ENCODE peak calls at places on chromosomes 16 and 17, in eight cellular contexts. One of them, this sample, is unnamed.

GRCh38 chr17:28533091-28533670 is 19.2 kb downstream of the UNC119 start:
- DNase-seq in endothelial cell of umbilical vein: no peak
- DNase-seq in fibroblast of mammary gland: no peak
- DNase-seq in HCT116: no peak
- DNase-seq in mesendoderm: no peak
- DNase-seq in uterus: no peak
- DNase-seq in ascending aorta: no peak
- DNase-seq in SK-N-SH: no peak
- DNase-seq in this sample: no peak

GRCh38 chr17:35889818-35890773 is 9.9 kb upstream of the CCL5 start:
- DNase-seq in endothelial cell of umbilical vein: peak
- DNase-seq in fibroblast of mammary gland: peak
- DNase-seq in HCT116: no peak
- DNase-seq in mesendoderm: no peak
- DNase-seq in uterus: no peak
- DNase-seq in ascending aorta: no peak
- DNase-seq in SK-N-SH: peak
- DNase-seq in this sample: peak

GRCh38 chr17:230371-230770 is 48.9 kb upstream of the DOC2B start:
- DNase-seq in endothelial cell of umbilical vein: no peak
- DNase-seq in fibroblast of mammary gland: no peak
- DNase-seq in HCT116: no peak
- DNase-seq in mesendoderm: no peak
- DNase-seq in uterus: no peak
- DNase-seq in ascending aorta: no peak
- DNase-seq in SK-N-SH: no peak
- DNase-seq in this sample: no peak

GRCh38 chr17:50660042-50660886 is 25.6 kb downstream of the ABCC3 start:
- DNase-seq in endothelial cell of umbilical vein: peak
- DNase-seq in fibroblast of mammary gland: peak
- DNase-seq in HCT116: no peak
- DNase-seq in mesendoderm: no peak
- DNase-seq in uterus: no peak
- DNase-seq in ascending aorta: no peak
- DNase-seq in SK-N-SH: peak
- DNase-seq in this sample: no peak

GRCh38 chr17:159609-160008 is 21.8 kb downstream of the DOC2B start:
- DNase-seq in endothelial cell of umbilical vein: no peak
- DNase-seq in fibroblast of mammary gland: no peak
- DNase-seq in HCT116: no peak
- DNase-seq in mesendoderm: no peak
- DNase-seq in uterus: no peak
- DNase-seq in ascending aorta: no peak
- DNase-seq in SK-N-SH: no peak
- DNase-seq in this sample: no peak

GRCh38 chr17:31398381-31399275 is 7.2 kb downstream of the RAB11FIP4 start:
- DNase-seq in endothelial cell of umbilical vein: no peak
- DNase-seq in fibroblast of mammary gland: no peak
- DNase-seq in HCT116: no peak
- DNase-seq in mesendoderm: no peak
- DNase-seq in uterus: no peak
- DNase-seq in ascending aorta: no peak
- DNase-seq in SK-N-SH: no peak
- DNase-seq in this sample: no peak

GRCh38 chr17:38533706-38534497 is 71.8 kb downstream of the SRCIN1 start:
- DNase-seq in endothelial cell of umbilical vein: no peak
- DNase-seq in fibroblast of mammary gland: no peak
- DNase-seq in HCT116: no peak
- DNase-seq in mesendoderm: peak
- DNase-seq in uterus: no peak
- DNase-seq in ascending aorta: no peak
- DNase-seq in SK-N-SH: no peak
- DNase-seq in this sample: no peak

GRCh38 chr17:73232587-73233373 is 28.9 kb downstream of the CPSF4L start:
- DNase-seq in endothelial cell of umbilical vein: peak
- DNase-seq in fibroblast of mammary gland: no peak
- DNase-seq in HCT116: no peak
- DNase-seq in mesendoderm: peak
- DNase-seq in uterus: no peak
- DNase-seq in ascending aorta: no peak
- DNase-seq in SK-N-SH: no peak
- DNase-seq in this sample: peak

GRCh38 chr16:51994597-51994996 is 552.3 kb downstream of the TOX3 start:
- DNase-seq in endothelial cell of umbilical vein: no peak
- DNase-seq in fibroblast of mammary gland: peak
- DNase-seq in HCT116: no peak
- DNase-seq in mesendoderm: no peak
- DNase-seq in uterus: no peak
- DNase-seq in ascending aorta: no peak
- DNase-seq in SK-N-SH: no peak
- DNase-seq in this sample: no peak

GRCh38 chr17:42667088-42667951 is 8.2 kb downstream of the TUBG2 start:
- DNase-seq in endothelial cell of umbilical vein: peak
- DNase-seq in fibroblast of mammary gland: peak
- DNase-seq in HCT116: peak
- DNase-seq in mesendoderm: no peak
- DNase-seq in uterus: peak
- DNase-seq in ascending aorta: no peak
- DNase-seq in SK-N-SH: peak
- DNase-seq in this sample: peak

GRCh38 chr16:57167951-57168350 is 17.9 kb downstream of the PSME3IP1 start:
- DNase-seq in endothelial cell of umbilical vein: peak
- DNase-seq in fibroblast of mammary gland: peak
- DNase-seq in HCT116: peak
- DNase-seq in mesendoderm: peak
- DNase-seq in uterus: no peak
- DNase-seq in ascending aorta: no peak
- DNase-seq in SK-N-SH: peak
- DNase-seq in this sample: peak

GRCh38 chr16:19883296-19883951 is 1.2 kb downstream of the GPRC5B start:
- DNase-seq in endothelial cell of umbilical vein: peak
- DNase-seq in fibroblast of mammary gland: no peak
- DNase-seq in HCT116: no peak
- DNase-seq in mesendoderm: peak
- DNase-seq in uterus: peak
- DNase-seq in ascending aorta: no peak
- DNase-seq in SK-N-SH: peak
- DNase-seq in this sample: peak

GRCh38 chr17:29195465-29196081 is 15.4 kb upstream of the MYO18A start:
- DNase-seq in endothelial cell of umbilical vein: no peak
- DNase-seq in fibroblast of mammary gland: no peak
- DNase-seq in HCT116: no peak
- DNase-seq in mesendoderm: no peak
- DNase-seq in uterus: no peak
- DNase-seq in ascending aorta: no peak
- DNase-seq in SK-N-SH: no peak
- DNase-seq in this sample: peak

GRCh38 chr16:85615014-85615851 is 2.1 kb downstream of the GSE1 start:
- DNase-seq in endothelial cell of umbilical vein: no peak
- DNase-seq in fibroblast of mammary gland: no peak
- DNase-seq in HCT116: peak
- DNase-seq in mesendoderm: peak
- DNase-seq in uterus: no peak
- DNase-seq in ascending aorta: no peak
- DNase-seq in SK-N-SH: no peak
- DNase-seq in this sample: no peak

GRCh38 chr16:54694651-54695050 is 236.0 kb upstream of the IRX5 start:
- DNase-seq in endothelial cell of umbilical vein: no peak
- DNase-seq in fibroblast of mammary gland: peak
- DNase-seq in HCT116: no peak
- DNase-seq in mesendoderm: no peak
- DNase-seq in uterus: no peak
- DNase-seq in ascending aorta: no peak
- DNase-seq in SK-N-SH: no peak
- DNase-seq in this sample: no peak

GRCh38 chr16:69873783-69874182 is 77.4 kb upstream of the CLEC18A start:
- DNase-seq in endothelial cell of umbilical vein: no peak
- DNase-seq in fibroblast of mammary gland: no peak
- DNase-seq in HCT116: no peak
- DNase-seq in mesendoderm: no peak
- DNase-seq in uterus: no peak
- DNase-seq in ascending aorta: no peak
- DNase-seq in SK-N-SH: no peak
- DNase-seq in this sample: no peak
- H3K4me3 ChIP-seq in endothelial cell of umbilical vein: no peak
- H3K4me3 ChIP-seq in fibroblast of mammary gland: no peak
- H3K4me3 ChIP-seq in HCT116: no peak
- H3K4me3 ChIP-seq in mesendoderm: no peak
- H3K4me3 ChIP-seq in uterus: no peak
- H3K4me3 ChIP-seq in ascending aorta: no peak
- H3K4me3 ChIP-seq in SK-N-SH: no peak
- H3K4me3 ChIP-seq in this sample: no peak

DNA sequence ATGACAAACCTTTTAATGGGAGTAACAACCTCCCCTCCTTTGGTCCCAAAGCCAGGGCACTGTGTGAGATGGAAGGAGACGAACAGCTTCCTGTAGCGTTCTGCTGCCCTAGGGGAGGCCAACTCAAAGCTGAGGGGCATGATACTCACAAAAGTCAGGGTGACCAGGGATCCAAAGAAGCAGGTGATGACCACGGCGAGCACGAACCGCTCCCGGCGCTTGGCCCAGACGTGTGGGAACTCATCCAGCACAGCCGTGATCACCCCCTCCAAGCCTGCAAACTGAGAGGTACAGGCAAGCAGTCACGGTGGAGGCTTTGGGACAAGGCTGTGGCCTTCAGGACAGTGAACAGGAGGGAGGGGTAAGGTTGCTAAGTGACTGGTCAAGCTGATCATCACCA is 25.1 kb downstream of the SLC6A4 start:
- DNase-seq in endothelial cell of umbilical vein: no peak
- DNase-seq in fibroblast of mammary gland: no peak
- DNase-seq in HCT116: no peak
- DNase-seq in mesendoderm: no peak
- DNase-seq in uterus: no peak
- DNase-seq in ascending aorta: no peak
- DNase-seq in SK-N-SH: no peak
- DNase-seq in this sample: no peak
- H3K4me3 ChIP-seq in endothelial cell of umbilical vein: no peak
- H3K4me3 ChIP-seq in fibroblast of mammary gland: no peak
- H3K4me3 ChIP-seq in HCT116: no peak
- H3K4me3 ChIP-seq in mesendoderm: no peak
- H3K4me3 ChIP-seq in uterus: no peak
- H3K4me3 ChIP-seq in ascending aorta: no peak
- H3K4me3 ChIP-seq in SK-N-SH: no peak
- H3K4me3 ChIP-seq in this sample: no peak

GRCh38 chr16:53515259-53515658 is 12.2 kb upstream of the AKTIP start:
- DNase-seq in endothelial cell of umbilical vein: peak
- DNase-seq in fibroblast of mammary gland: peak
- DNase-seq in HCT116: no peak
- DNase-seq in mesendoderm: no peak
- DNase-seq in uterus: no peak
- DNase-seq in ascending aorta: no peak
- DNase-seq in SK-N-SH: no peak
- DNase-seq in this sample: peak

GRCh38 chr16:53517851-53518250 is 14.8 kb upstream of the AKTIP start:
- DNase-seq in endothelial cell of umbilical vein: no peak
- DNase-seq in fibroblast of mammary gland: no peak
- DNase-seq in HCT116: no peak
- DNase-seq in mesendoderm: no peak
- DNase-seq in uterus: no peak
- DNase-seq in ascending aorta: no peak
- DNase-seq in SK-N-SH: no peak
- DNase-seq in this sample: no peak

GRCh38 chr16:53519417-53520091 is 16.5 kb upstream of the AKTIP start:
- DNase-seq in endothelial cell of umbilical vein: no peak
- DNase-seq in fibroblast of mammary gland: no peak
- DNase-seq in HCT116: no peak
- DNase-seq in mesendoderm: no peak
- DNase-seq in uterus: no peak
- DNase-seq in ascending aorta: no peak
- DNase-seq in SK-N-SH: no peak
- DNase-seq in this sample: no peak

GRCh38 chr16:53515811-53516210 is 12.8 kb upstream of the AKTIP start:
- DNase-seq in endothelial cell of umbilical vein: peak
- DNase-seq in fibroblast of mammary gland: no peak
- DNase-seq in HCT116: no peak
- DNase-seq in mesendoderm: no peak
- DNase-seq in uterus: no peak
- DNase-seq in ascending aorta: no peak
- DNase-seq in SK-N-SH: no peak
- DNase-seq in this sample: no peak

GRCh38 chr16:53518550-53519416 is 15.8 kb upstream of the AKTIP start:
- DNase-seq in endothelial cell of umbilical vein: peak
- DNase-seq in fibroblast of mammary gland: peak
- DNase-seq in HCT116: no peak
- DNase-seq in mesendoderm: no peak
- DNase-seq in uterus: no peak
- DNase-seq in ascending aorta: no peak
- DNase-seq in SK-N-SH: no peak
- DNase-seq in this sample: peak
- H3K4me3 ChIP-seq in endothelial cell of umbilical vein: no peak
- H3K4me3 ChIP-seq in fibroblast of mammary gland: no peak
- H3K4me3 ChIP-seq in HCT116: no peak
- H3K4me3 ChIP-seq in mesendoderm: no peak
- H3K4me3 ChIP-seq in uterus: no peak
- H3K4me3 ChIP-seq in ascending aorta: no peak
- H3K4me3 ChIP-seq in SK-N-SH: no peak
- H3K4me3 ChIP-seq in this sample: no peak

GRCh38 chr16:30063278-30063892 is 2.2 kb upstream of the ALDOA start:
- DNase-seq in endothelial cell of umbilical vein: no peak
- DNase-seq in fibroblast of mammary gland: no peak
- DNase-seq in HCT116: no peak
- DNase-seq in mesendoderm: no peak
- DNase-seq in uterus: no peak
- DNase-seq in ascending aorta: no peak
- DNase-seq in SK-N-SH: no peak
- DNase-seq in this sample: no peak

GRCh38 chr16:30065943-30066881 is 652 bp downstream of the ALDOA start:
- DNase-seq in endothelial cell of umbilical vein: no peak
- DNase-seq in fibroblast of mammary gland: peak
- DNase-seq in HCT116: no peak
- DNase-seq in mesendoderm: peak
- DNase-seq in uterus: no peak
- DNase-seq in ascending aorta: no peak
- DNase-seq in SK-N-SH: peak
- DNase-seq in this sample: no peak

GRCh38 chr16:30065112-30065942 is at the start of gene ALDOA:
- DNase-seq in endothelial cell of umbilical vein: peak
- DNase-seq in fibroblast of mammary gland: peak
- DNase-seq in HCT116: peak
- DNase-seq in mesendoderm: peak
- DNase-seq in uterus: peak
- DNase-seq in ascending aorta: peak
- DNase-seq in SK-N-SH: peak
- DNase-seq in this sample: peak

GRCh38 chr16:30063893-30064745 is 1.4 kb upstream of the ALDOA start:
- DNase-seq in endothelial cell of umbilical vein: peak
- DNase-seq in fibroblast of mammary gland: peak
- DNase-seq in HCT116: no peak
- DNase-seq in mesendoderm: peak
- DNase-seq in uterus: peak
- DNase-seq in ascending aorta: peak
- DNase-seq in SK-N-SH: peak
- DNase-seq in this sample: peak

DNA sequence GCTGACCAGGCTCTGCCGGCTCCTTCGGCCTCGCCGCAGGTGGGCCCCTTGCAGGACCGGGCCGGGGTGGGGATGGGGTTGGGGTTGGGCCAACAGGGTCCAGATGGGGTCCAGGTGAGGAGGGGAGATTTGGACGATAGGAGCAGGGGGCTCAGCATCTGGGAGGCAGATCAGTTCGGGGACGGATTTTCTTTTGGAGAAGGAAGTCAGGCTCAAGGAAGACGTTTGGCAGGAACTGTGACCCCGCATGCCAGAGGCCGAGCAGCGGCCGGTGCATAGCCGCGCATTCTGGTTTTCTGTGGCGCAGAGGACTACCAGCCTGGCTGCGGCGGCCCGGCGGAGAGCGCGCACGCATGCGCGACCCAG is 831 bp upstream of the ALDOA start:
- DNase-seq in endothelial cell of umbilical vein: no peak
- DNase-seq in fibroblast of mammary gland: no peak
- DNase-seq in HCT116: no peak
- DNase-seq in mesendoderm: no peak
- DNase-seq in uterus: no peak
- DNase-seq in ascending aorta: no peak
- DNase-seq in SK-N-SH: no peak
- DNase-seq in this sample: no peak
- H3K4me3 ChIP-seq in endothelial cell of umbilical vein: no peak
- H3K4me3 ChIP-seq in fibroblast of mammary gland: peak
- H3K4me3 ChIP-seq in HCT116: peak
- H3K4me3 ChIP-seq in mesendoderm: peak
- H3K4me3 ChIP-seq in uterus: peak
- H3K4me3 ChIP-seq in ascending aorta: peak
- H3K4me3 ChIP-seq in SK-N-SH: peak
- H3K4me3 ChIP-seq in this sample: peak

This sample was measured in astrocyte of the spinal cord.